ENCODE peak calls at places on chromosomes 2 and 18, in four cellular contexts. O is CD4-positive, CD25-positive, alpha-beta regulatory T cell; W is fibroblast of lung; A is PC-9. E is an unnamed sample. For H3K4me1 and H3K9me3, the result is how much of the 10 kb centered on the place peaks cover.

GRCh38 chr2:108593547-108594098 is 59.4 kb downstream of the LIMS1 start:
- DNase-seq in O (no peak), W (peak), A (no peak), E (no peak)

GRCh38 chr2:65367517-65367916 is 64.9 kb downstream of the SPRED2 start:
- DNase-seq in O (no peak), W (peak), A (peak), E (no peak)

GRCh38 chr18:52288403-52289004 is 51.5 kb upstream of the DCC start:
- DNase-seq in O (peak), W (no peak), A (peak), E (peak)

GRCh38 chr2:232876071-232876977 is 6.3 kb downstream of the SNORC start:
- DNase-seq in O (peak), W (peak), A (peak), E (no peak)

GRCh38 chr2:195238366-195238765 is 418.7 kb upstream of the SLC39A10 start:
- DNase-seq in O (no peak), W (no peak), A (no peak), E (no peak)

GRCh38 chr2:40227200-40227599 is 224.7 kb downstream of the SLC8A1 start:
- DNase-seq in O (no peak), W (peak), A (no peak), E (no peak)

GRCh38 chr2:201886504-201886903 is 80.2 kb downstream of the CDK15 start:
- DNase-seq in O (no peak), W (peak), A (no peak), E (no peak)

GRCh38 chr2:97788986-97789644 is 75.7 kb downstream of the ZAP70 start:
- DNase-seq in O (no peak), W (no peak), A (no peak), E (no peak)

GRCh38 chr2:138373993-138374408 is 127.6 kb upstream of the SPOPL start:
- DNase-seq in O (peak), W (peak), A (no peak), E (no peak)

GRCh38 chr18:9146224-9146623 is 9.6 kb downstream of the ANKRD12 start:
- DNase-seq in O (no peak), W (no peak), A (no peak), E (no peak)

GRCh38 chr18:9153281-9153680 is 16.7 kb downstream of the ANKRD12 start:
- DNase-seq in O (no peak), W (no peak), A (no peak), E (no peak)

GRCh38 chr18:9147440-9148238 is 11.1 kb downstream of the ANKRD12 start:
- DNase-seq in O (peak), W (peak), A (peak), E (peak)

GRCh38 chr18:9150116-9150515 is 13.5 kb downstream of the ANKRD12 start:
- DNase-seq in O (peak), W (no peak), A (no peak), E (no peak)

GRCh38 chr18:9148239-9148552 is 11.6 kb downstream of the ANKRD12 start:
- DNase-seq in O (no peak), W (no peak), A (no peak), E (no peak)
- H3K4me1 ChIP-seq in O (half or more), W (under half), A (under half), E (under half)

DNA sequence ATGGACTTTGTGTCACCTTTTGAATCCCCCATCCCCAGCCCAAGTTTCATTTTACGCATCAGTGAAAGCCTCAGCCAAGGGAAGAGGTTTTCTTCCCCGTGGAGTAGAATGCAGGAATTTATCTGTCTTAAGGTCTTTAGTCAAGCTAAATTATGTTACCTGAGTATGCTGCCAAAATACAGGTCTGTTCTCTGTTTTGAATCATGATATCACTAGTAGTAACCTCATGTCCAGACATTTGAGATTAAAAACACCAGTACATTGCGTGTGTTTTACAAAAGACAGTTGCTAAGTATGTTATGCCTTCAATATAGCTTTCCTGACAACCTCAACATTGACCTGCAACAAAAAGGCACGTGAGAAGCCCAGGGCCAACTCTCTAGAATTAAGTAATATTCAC is 40.2 kb downstream of the COLEC12 start:
- DNase-seq in O (no peak), W (no peak), A (no peak), E (no peak)
- H3K9me3 ChIP-seq in O (under half), W (under half), A (under half), E (under half)

GRCh38 chr2:36370281-36370680 is 14.7 kb downstream of the CRIM1 start:
- DNase-seq in O (no peak), W (no peak), A (no peak), E (no peak)

GRCh38 chr2:36367497-36368353 is 12.1 kb downstream of the CRIM1 start:
- DNase-seq in O (no peak), W (peak), A (peak), E (no peak)

GRCh38 chr2:36368438-36368837 is 12.9 kb downstream of the CRIM1 start:
- DNase-seq in O (no peak), W (no peak), A (no peak), E (no peak)

GRCh38 chr2:36369711-36370110 is 14.1 kb downstream of the CRIM1 start:
- DNase-seq in O (no peak), W (no peak), A (no peak), E (no peak)

GRCh38 chr2:36369163-36369562 is 13.6 kb downstream of the CRIM1 start:
- DNase-seq in O (no peak), W (no peak), A (no peak), E (no peak)
- H3K4me1 ChIP-seq in O (under half), W (half or more), A (half or more), E (half or more)

GRCh38 chr2:95149397-95149984 is 10.2 kb downstream of the ZNF514 start:
- DNase-seq in O (no peak), W (peak), A (no peak), E (no peak)

GRCh38 chr2:95138702-95139101 is 17.1 kb upstream of the MRPS5 start:
- DNase-seq in O (no peak), W (no peak), A (no peak), E (no peak)

DNA sequence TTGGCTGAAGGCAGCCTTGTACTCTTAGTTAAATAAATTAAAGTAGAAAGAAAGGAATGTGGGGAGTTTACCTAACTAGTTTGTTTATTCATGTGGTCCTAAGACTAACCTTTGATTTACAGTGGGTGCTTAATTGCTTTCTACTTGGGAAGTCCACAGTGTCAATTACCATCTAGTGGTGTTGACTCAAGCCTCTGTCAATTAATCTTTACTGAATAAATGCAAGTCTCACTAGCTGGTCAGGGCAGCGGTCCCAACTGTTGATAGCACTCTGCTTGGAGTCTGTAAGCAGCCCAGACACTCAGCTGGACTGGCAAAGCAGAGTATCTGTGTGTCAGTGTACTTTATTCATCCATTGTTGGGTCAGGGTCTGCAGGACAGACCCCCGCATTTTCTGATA is 15.8 kb downstream of the ZNF514 start:
- DNase-seq in O (no peak), W (no peak), A (no peak), E (no peak)
- H3K9me3 ChIP-seq in O (half or more), W (under half), A (half or more), E (half or more)

GRCh38 chr18:48700222-48700845 is 161.5 kb downstream of the CTIF start:
- DNase-seq in O (no peak), W (no peak), A (no peak), E (no peak)
- H3K4me1 ChIP-seq in O (under half), W (under half), A (under half), E (under half)

GRCh38 chr2:95265182-95265581 is 9.1 kb upstream of the PROM2 start:
- DNase-seq in O (no peak), W (no peak), A (no peak), E (no peak)
- H3K9me3 ChIP-seq in O (under half), W (under half), A (under half), E (under half)

GRCh38 chr2:178865537-178865936 is 58.3 kb upstream of the TTN start:
- DNase-seq in O (no peak), W (no peak), A (no peak), E (no peak)
- H3K4me1 ChIP-seq in O (under half), W (under half), A (under half), E (under half)

DNA sequence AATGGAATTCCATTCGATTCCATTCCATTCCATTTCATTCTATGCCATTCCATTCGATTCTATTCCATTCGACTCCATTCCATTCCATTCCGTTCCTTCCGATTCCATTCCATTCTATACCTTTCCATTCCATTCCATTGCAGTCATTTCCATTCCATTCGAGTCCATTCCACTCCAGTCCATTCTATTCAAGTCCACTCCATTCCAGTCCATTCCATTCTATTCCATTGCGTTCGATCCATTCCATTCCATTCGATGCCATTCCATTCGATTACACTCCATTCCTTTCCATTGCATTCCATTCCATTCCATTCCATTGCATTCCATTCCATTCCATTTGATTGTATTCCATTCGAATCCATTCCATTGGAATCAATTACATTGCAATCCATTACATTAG is 1119.8 kb downstream of the RPIA start:
- DNase-seq in O (no peak), W (no peak), A (no peak), E (no peak)
- H3K9me3 ChIP-seq in O (half or more), W (under half), A (under half), E (under half)

GRCh38 chr2:102025583-102026267 is 34.0 kb downstream of the IL1R2 start:
- DNase-seq in O (no peak), W (no peak), A (no peak), E (no peak)
- H3K4me1 ChIP-seq in O (under half), W (under half), A (under half), E (under half)

E was measured in Caco-2.